ENCODE peak calls at places on chromosomes 11 and 22, in six cellular contexts. S is testis, B is BE2C, C is ovary, G is neural crest cell, F is thoracic aorta. H is an unnamed sample.

GRCh38 chr11:118046051-118046963 is 30.6 kb upstream of the TMPRSS4 start:
- DNase-seq in S (no peak), B (no peak), C (no peak), G (no peak), F (no peak), H (no peak)

GRCh38 chr11:78138694-78139421 is 568 bp downstream of the ALG8 start:
- DNase-seq in S (no peak), B (peak; percentile 18), C (no peak), G (no peak), F (no peak), H (no peak)

GRCh38 chr11:37061426-37061825 is 463.4 kb upstream of the RAG2 start:
- DNase-seq in S (no peak), B (no peak), C (no peak), G (no peak), F (no peak), H (no peak)

GRCh38 chr22:32557424-32557823 is 82.8 kb downstream of the FBXO7 start:
- DNase-seq in S (no peak), B (no peak), C (no peak), G (no peak), F (no peak), H (no peak)

GRCh38 chr11:15157181-15157580 is 42.5 kb downstream of the INSC start:
- DNase-seq in S (no peak), B (no peak), C (no peak), G (no peak), F (no peak), H (no peak)

GRCh38 chr22:29700949-29701927 is 18.6 kb upstream of the CABP7 start:
- DNase-seq in S (no peak), B (peak; percentile 40), C (no peak), G (no peak), F (no peak), H (no peak)

GRCh38 chr11:29173660-29174062 is 843.2 kb downstream of the KCNA4 start:
- DNase-seq in S (no peak), B (no peak), C (no peak), G (no peak), F (no peak), H (no peak)

GRCh38 chr22:35399678-35400334 is at the start of gene MCM5:
- DNase-seq in S (peak; percentile 99), B (peak; percentile 98), C (peak; percentile 97), G (peak; percentile 95), F (peak; percentile 97), H (peak; percentile 96)

GRCh38 chr11:58629857-58630256 is 7.4 kb downstream of the CNTF start:
- DNase-seq in S (peak; percentile 56), B (peak; percentile 11), C (no peak), G (no peak), F (no peak), H (no peak)

GRCh38 chr22:50507421-50507990 is at the start of gene LMF2:
- DNase-seq in S (peak; percentile 92), B (peak; percentile 95), C (peak; percentile 93), G (peak; percentile 91), F (no peak), H (peak; percentile 94)

DNA sequence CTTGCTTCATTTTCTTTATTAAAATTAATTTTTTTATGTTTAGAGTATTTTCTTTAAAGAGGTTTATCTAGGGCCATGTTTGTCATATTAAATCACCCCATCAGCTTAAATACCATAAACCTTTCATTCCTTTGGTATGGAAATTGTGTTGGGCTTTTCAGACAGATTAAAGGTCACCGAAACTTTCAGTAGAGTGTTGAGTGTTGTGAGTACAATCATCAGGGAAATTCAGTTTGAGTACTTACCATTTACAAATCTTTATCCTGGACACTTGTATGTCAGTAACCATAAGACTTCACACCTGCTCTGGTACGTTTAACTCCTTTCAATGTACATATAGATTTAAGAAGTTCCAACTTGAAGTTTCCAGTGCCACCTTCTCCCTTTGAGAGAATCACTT is 12.0 kb downstream of the PRMT3 start:
- DNase-seq in S (no peak), B (no peak), C (no peak), G (no peak), F (no peak), H (no peak)
- TF ChIP-seq CTCF in S (no peak), B (no peak), C (no peak), G (no peak), F (no peak), H (no peak)

DNA sequence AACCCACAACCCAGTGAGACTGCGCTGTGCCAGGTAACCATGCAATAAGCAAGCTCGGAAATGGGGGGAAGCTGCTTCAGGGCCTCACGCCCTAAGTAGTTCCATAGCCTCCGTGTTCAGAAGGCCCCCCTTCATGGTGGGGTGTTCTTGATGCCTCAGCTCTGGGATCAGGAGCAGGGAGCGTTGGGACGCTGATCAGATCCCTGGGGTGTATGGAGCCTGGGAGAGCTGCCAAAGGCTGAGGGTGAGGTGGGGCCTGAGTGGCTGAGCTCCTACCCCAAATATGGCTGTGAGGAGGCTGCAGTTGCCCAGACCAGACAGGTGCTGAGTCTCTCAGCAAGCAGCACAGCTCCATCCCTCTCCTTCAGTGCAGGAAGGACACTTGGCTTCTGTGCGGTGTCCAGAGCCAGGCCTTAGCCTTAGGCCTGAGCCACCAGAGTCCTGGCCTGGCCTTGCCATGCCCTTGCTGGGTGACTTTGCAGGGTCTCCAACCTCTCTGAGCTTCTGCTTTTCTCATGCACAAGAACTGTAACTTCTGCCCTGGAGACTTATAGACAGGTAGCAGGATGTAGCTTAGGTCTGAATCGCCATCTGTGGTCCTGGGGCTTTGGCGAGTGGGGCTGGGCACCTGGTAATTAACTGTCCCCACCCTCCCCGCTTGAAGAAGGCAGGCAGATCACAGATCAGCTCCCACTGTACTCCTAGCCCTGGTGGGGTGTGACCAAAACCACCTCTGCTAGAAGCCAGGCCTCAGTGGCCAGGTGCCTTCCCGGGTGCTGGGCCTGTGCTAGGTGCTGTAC is 5.3 kb downstream of the MMP11 start:
- DNase-seq in S (no peak), B (peak; percentile 42), C (no peak), G (no peak), F (no peak), H (no peak)
- TF ChIP-seq CTCF in S (no peak), B (no peak), C (no peak), G (no peak), F (no peak), H (no peak)

DNA sequence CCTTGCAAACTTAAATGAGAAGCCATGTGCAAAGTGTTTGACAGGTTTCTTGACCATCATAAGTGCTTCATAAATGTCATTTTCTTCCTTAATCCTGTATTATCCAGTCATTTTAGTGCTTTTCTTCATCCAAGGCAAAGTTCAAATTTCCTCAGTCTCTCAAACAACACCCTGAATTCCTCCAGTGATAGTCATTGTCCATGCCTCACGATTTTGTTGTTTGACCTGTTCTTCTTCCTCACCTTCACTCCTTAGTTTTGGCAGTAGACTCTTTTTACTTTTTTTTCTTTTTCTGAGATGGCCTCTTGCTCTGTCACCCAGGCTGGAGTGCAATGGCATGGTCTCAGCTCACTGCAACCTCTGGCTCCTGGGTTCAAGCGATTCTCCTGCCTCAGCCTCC is 1257.3 kb downstream of the FAM181B start:
- DNase-seq in S (no peak), B (no peak), C (no peak), G (no peak), F (no peak), H (no peak)
- TF ChIP-seq CTCF in S (no peak), B (no peak), C (no peak), G (no peak), F (no peak), H (no peak)

DNA sequence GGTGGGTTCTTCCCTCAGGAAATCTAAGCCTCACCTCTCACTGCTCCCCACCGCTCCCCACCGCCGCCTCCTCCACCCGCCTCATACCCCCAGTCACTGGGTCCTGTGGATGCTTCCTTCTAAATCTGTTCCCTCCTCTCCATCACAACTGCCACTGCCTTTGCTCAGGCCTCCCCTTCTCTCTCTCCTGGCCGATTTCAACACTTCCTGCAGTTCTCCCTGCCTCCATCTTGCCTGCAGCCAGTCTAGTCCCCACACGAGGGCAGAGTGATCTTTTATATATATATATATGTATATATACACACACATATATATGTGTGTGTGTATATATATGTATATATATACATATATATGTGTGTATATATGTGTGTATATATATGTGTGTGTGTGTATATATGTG is 27.8 kb downstream of the CREB3L1 start:
- DNase-seq in S (no peak), B (no peak), C (no peak), G (no peak), F (no peak), H (no peak)
- TF ChIP-seq CTCF in S (no peak), B (peak; percentile 4), C (no peak), G (no peak), F (no peak), H (no peak)

DNA sequence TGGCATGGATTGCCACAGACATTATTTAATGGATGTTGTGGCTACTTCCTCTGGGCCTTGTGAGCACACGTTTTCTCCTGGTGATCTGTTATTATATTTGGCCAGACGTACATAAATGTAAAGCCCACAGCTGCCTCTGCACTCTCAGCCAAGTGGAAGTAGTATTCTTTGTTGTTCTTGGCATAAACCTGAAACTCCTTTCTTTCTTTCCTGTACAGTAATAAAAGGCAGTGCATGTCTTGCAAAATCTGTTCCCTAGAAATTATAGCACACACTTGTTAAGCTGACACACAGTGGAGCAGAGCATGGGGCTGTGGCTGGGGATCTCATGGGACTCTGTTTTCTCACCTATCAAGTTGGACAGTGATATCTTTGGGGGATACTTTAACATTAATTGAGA is 20.8 kb downstream of the PANX1 start:
- DNase-seq in S (no peak), B (no peak), C (no peak), G (no peak), F (no peak), H (no peak)
- TF ChIP-seq CTCF in S (no peak), B (no peak), C (no peak), G (no peak), F (no peak), H (no peak)

GRCh38 chr11:80320765-80321164 is 879.9 kb upstream of the TENM4 start:
- DNase-seq in S (no peak), B (no peak), C (no peak), G (no peak), F (no peak), H (no peak)
- TF ChIP-seq CTCF in S (no peak), B (peak; percentile 12), C (no peak), G (no peak), F (no peak), H (no peak)

GRCh38 chr22:31250740-31251330 is 38.7 kb downstream of the LIMK2 start:
- DNase-seq in S (no peak), B (no peak), C (no peak), G (no peak), F (no peak), H (no peak)

GRCh38 chr22:31259798-31260473 is 32.4 kb downstream of the PIK3IP1 start:
- DNase-seq in S (no peak), B (no peak), C (no peak), G (no peak), F (no peak), H (no peak)

GRCh38 chr22:31248138-31248745 is 36.1 kb downstream of the LIMK2 start:
- DNase-seq in S (peak; percentile 92), B (peak; percentile 86), C (peak; percentile 82), G (peak; percentile 61), F (peak; percentile 41), H (peak; percentile 72)

GRCh38 chr22:31248965-31249940 is 37.2 kb downstream of the LIMK2 start:
- DNase-seq in S (no peak), B (no peak), C (peak; percentile 38), G (no peak), F (no peak), H (no peak)

DNA sequence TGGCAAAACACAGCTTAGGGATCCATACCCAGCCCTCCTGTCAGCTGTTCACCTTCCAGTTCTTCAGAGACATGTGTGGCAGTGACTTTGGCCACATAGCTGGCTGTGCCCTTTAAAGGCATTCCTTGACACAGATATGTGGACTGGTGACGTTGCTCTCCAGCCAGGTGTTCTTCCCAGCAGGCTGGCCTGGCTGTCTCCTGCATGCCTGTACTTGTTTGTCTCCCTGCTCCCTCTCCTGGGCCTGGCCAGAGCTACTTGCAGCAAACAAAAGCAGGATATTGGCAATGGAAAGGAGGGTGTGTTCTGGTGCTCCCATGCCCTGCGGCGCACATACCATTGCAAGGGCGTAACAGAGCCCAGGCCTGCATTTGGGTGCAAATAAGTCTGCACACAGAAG is 38.3 kb downstream of the PIK3IP1 start:
- DNase-seq in S (no peak), B (no peak), C (no peak), G (no peak), F (no peak), H (no peak)
- TF ChIP-seq CTCF in S (no peak), B (no peak), C (no peak), G (no peak), F (no peak), H (no peak)